ENCODE peak calls at places on chromosomes 3 and 15, in four cellular contexts. F is SK-N-SH, E is GM12878, N is K562. L is an unnamed sample.

GRCh38 chr3:89278305-89278704 is 170.9 kb downstream of the EPHA3 start:
- DNase-seq in E (no peak), F (no peak), N (no peak), L (peak)

GRCh38 chr3:185880600-185880999 is 55.8 kb upstream of the IGF2BP2 start:
- DNase-seq in N (no peak), E (no peak), F (no peak), L (no peak)

GRCh38 chr3:48464713-48465221 is 18.2 kb downstream of the ATRIP start:
- DNase-seq in E (no peak), F (no peak), N (no peak), L (no peak)

GRCh38 chr15:40754574-40754882 is 526 bp downstream of the RMDN3 start:
- DNase-seq in F (peak), E (no peak), N (no peak), L (no peak)

GRCh38 chr15:85503151-85503797 is 122.9 kb downstream of the AKAP13 start:
- DNase-seq in N (no peak), E (no peak), F (no peak), L (no peak)

GRCh38 chr3:170044795-170045244 is 7.0 kb downstream of the GPR160 start:
- DNase-seq in N (no peak), E (peak), F (no peak), L (no peak)

GRCh38 chr3:69088033-69088432 is 3.3 kb downstream of the ARL6IP5 start:
- DNase-seq in F (no peak), N (no peak), E (no peak), L (no peak)

GRCh38 chr3:113205481-113205880 is 5.9 kb upstream of the BOC start:
- DNase-seq in E (no peak), N (no peak), F (no peak), L (no peak)

GRCh38 chr3:40309925-40310635 is 573 bp downstream of the EIF1B start:
- DNase-seq in N (peak), E (no peak), F (peak), L (peak)

GRCh38 chr15:89912674-89913396 is at the start of gene ARPIN:
- DNase-seq in E (no peak), N (no peak), F (peak), L (peak)

GRCh38 chr3:43286886-43287301 is 554 bp downstream of the SNRK start:
- DNase-seq in N (peak), F (peak), E (no peak), L (no peak)

GRCh38 chr15:86743283-86743903 is 663.7 kb downstream of the AGBL1 start:
- DNase-seq in N (no peak), E (no peak), F (peak), L (peak)

GRCh38 chr3:101845405-101845804 is 3.9 kb upstream of the NFKBIZ start:
- DNase-seq in N (no peak), E (no peak), F (no peak), L (no peak)

GRCh38 chr15:72195101-72195511 is 2.5 kb downstream of the GRAMD2A start:
- DNase-seq in F (no peak), E (no peak), N (peak), L (no peak)

GRCh38 chr15:85642693-85643058 is 152.0 kb downstream of the KLHL25 start:
- DNase-seq in E (no peak), N (no peak), F (no peak), L (no peak)

GRCh38 chr15:74470631-74471396 is 9.9 kb upstream of the UBL7 start:
- DNase-seq in F (no peak), N (no peak), E (no peak), L (no peak)

GRCh38 chr15:80878242-80878866 is 99.2 kb downstream of the CEMIP start:
- DNase-seq in E (no peak), N (no peak), F (no peak), L (no peak)

GRCh38 chr3:46946416-46946815 is 30.1 kb downstream of the CCDC12 start:
- DNase-seq in N (no peak), F (no peak), E (no peak), L (no peak)

GRCh38 chr15:74616020-74616939 is 644 bp downstream of the CLK3 start:
- DNase-seq in F (peak), N (peak), E (no peak), L (peak)

GRCh38 chr3:17194116-17194515 is 309.4 kb downstream of the PLCL2 start:
- DNase-seq in E (no peak), F (no peak), N (no peak), L (no peak)

GRCh38 chr3:61250784-61251173 is 473 bp downstream of the FHIT start:
- DNase-seq in F (peak), N (peak), E (peak), L (peak)

GRCh38 chr15:70289191-70289955 is 191.7 kb upstream of the TLE3 start:
- DNase-seq in N (no peak), F (no peak), E (no peak), L (no peak)

GRCh38 chr15:40379853-40380252 is 2.7 kb upstream of the KNSTRN start:
- DNase-seq in F (no peak), N (peak), E (no peak), L (peak)

GRCh38 chr3:115792206-115792955 is 169.1 kb downstream of the GAP43 start:
- DNase-seq in E (no peak), N (no peak), F (no peak), L (peak)

GRCh38 chr3:22938739-22939138 is 264.4 kb upstream of the UBE2E2 start:
- DNase-seq in N (no peak), F (no peak), E (no peak), L (no peak)

GRCh38 chr3:133583396-133583795 is 9.9 kb downstream of the CDV3 start:
- DNase-seq in E (no peak), N (no peak), F (no peak), L (no peak)

GRCh38 chr15:94125131-94125530 is 106.2 kb upstream of the MCTP2 start:
- DNase-seq in N (no peak), F (no peak), E (no peak), L (no peak)

GRCh38 chr3:49668861-49669260 is 5.3 kb upstream of the APEH start:
- DNase-seq in E (no peak), N (no peak), F (no peak), L (peak)

GRCh38 chr3:125107861-125108567 is 52.2 kb upstream of the HEG1 start:
- DNase-seq in E (peak), N (no peak), F (no peak), L (no peak)

GRCh38 chr3:143825513-143825912 is 22.8 kb downstream of the SLC9A9 start:
- DNase-seq in F (no peak), E (peak), N (no peak), L (no peak)

GRCh38 chr15:98958918-98959639 is 48.5 kb downstream of the PGPEP1L start:
- DNase-seq in F (no peak), N (no peak), E (no peak), L (no peak)

GRCh38 chr15:83127547-83128150 is 20.2 kb downstream of the TM6SF1 start:
- DNase-seq in N (no peak), E (no peak), F (no peak), L (no peak)

GRCh38 chr3:187150599-187150998 is 11.3 kb upstream of the RPL39L start:
- DNase-seq in E (no peak), N (no peak), F (no peak), L (peak)

DNA sequence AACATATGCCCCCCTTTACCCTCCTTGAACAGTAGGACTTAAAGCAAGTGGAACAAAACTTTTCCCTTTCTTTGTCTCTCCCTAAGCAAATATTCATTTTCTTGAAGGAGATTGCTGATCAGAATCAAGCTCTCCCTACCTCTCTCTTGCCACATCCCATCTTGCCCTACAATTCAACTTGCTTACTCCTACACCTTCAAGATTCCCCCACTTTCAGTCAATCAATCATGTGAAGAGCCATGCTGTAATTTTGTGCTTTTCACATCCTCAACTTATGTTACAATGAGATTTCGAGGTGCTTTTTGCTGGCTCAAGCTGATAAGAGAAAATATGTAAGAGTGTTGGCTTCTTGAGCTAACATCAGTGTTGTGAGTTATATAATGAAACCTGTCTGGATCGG is 662.9 kb downstream of the NLGN1 start:
- DNase-seq in N (no peak), F (no peak), E (no peak), L (no peak)
- TF ChIP-seq EP300 in N (no peak), F (no peak), E (no peak), L (no peak)

DNA sequence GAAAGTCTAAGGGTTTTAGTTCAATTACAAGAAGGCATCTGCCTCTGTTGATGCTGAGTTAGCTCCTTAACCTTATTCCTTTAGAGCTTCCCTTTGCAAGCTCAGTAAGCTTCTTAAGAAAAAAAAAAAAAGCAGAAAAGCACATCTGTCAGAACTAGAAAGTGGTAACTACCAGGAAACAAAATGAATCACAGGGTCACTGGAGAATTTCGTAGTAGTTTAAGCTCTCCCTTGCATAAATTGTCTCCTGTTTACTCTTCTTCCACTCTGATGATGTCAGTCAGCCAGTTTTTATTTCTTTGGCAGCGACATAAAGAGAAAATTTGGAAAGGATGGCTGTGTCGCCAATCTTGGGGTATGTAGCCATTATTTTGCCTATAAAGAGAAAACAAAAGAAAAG is 3.1 kb upstream of the GABRR3 start:
- DNase-seq in E (no peak), F (no peak), N (no peak), L (no peak)
- TF ChIP-seq FOXM1 in E (no peak), F (no peak), N (no peak), L (no peak)

DNA sequence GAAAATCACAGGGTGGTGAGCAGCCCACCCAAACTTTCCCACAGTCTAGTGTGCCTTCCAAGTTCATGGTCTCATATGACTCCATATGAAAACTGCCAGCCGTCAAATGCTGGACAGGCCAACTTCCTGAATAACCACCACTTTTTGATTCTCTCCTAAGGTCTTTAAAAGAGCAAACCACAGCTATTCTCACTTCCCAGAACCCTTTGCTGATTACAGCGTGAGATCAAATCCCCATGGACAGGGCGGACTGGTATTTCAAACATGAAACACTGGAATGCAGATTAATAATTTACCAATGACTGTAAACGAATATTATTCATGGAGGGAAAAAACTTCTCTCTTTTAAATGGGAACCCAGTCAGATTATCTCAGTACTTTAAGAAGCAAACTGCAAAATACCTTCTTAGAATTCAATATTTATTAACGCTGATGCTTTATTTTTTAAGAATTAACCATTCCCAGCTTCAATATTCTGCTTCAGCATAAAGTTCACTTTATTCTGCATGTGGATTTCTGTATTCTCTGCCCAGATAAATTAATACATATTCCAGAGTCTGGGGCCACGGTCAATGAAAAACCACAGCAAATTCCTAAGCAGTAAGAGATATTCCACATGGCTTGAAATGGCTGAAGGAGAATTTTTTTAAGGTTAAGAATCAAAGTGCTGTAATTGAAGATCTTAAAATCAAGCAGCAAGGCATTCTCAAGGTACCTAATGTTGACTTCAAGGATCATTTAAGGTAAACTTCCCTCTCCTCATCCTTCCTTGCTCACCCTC is 42.9 kb downstream of the MYO1E start:
- DNase-seq in N (no peak), F (no peak), E (no peak), L (peak)
- TF ChIP-seq EP300 in N (no peak), F (no peak), E (no peak), L (no peak)

DNA sequence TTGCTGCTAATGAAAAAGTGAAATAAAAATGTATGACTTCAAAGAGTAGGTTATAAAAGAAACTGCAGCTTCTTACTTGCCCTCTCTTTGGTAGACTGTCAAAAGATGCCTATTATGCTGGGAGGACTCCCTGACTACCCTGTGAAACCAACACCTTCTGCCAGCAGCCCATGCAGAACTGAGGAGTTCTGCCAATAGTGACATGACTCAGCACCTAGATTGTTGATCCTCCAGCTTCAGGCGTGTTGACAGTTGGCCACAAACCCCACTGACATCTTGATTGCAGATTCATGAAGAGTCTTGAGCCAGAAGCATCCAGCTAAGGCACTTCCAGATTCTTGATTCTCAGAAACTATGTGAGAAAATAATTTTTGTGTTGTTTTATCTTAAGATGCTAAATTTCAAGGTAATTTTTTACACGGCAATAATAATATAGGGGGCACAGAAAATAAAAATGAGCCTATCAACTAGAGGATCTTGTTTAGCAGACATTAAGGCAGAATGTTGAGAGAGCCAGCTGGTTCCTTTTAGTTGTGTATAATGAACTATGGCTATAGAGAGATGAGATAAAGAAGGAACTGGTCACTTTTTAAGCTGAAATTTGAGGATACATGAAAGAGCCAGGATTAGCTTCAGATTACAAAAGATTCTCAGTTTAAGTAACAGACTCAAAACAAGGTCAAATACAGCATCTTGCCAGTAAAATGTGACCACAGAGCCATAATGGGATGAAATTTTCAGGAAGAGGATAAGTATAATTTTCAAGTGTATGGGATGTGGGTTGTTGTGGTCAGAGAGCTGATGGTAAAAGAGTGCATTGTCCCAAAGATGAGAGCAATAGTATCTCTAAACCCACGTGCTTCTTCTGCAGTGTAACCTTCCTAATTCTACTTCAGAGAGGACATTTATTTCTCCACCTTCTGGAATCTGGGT is 588.7 kb upstream of the CBLB start:
- DNase-seq in N (peak), E (peak), F (no peak), L (no peak)
- TF ChIP-seq FOXM1 in N (no peak), E (no peak), F (no peak), L (no peak)

DNA sequence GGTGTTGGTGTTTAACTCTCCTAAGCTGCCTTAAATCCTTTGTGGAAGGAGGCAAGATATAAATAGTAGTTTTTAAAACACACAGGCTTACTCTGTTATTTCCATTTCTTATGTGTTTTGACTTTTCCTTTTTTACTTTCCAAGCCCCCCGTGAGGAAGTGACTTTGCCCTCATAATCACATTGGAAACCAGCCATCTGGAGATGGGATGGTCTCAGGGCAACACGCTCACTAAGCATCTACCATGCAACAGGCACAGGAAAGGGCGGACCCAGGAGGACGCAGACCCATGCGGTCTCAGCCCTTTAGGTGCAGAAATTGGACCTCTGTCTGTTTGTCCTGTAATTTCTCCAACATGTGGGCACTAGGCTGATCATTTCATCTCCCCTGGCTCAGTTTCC is 115.7 kb downstream of the PDZRN3 start:
- DNase-seq in E (no peak), F (no peak), N (no peak), L (no peak)
- TF ChIP-seq EP300 in E (no peak), F (no peak), N (no peak), L (no peak)

GRCh38 chr3:184732133-184732532 is 20.3 kb upstream of the MAGEF1 start:
- DNase-seq in F (no peak), N (no peak), E (no peak), L (no peak)
- TF ChIP-seq FOXM1 in F (no peak), N (no peak), E (no peak), L (no peak)

GRCh38 chr15:36756707-36757106 is 177.3 kb downstream of the CDIN1 start:
- DNase-seq in E (no peak), N (no peak), F (no peak), L (no peak)
- TF ChIP-seq EP300 in E (no peak), N (no peak), F (no peak), L (no peak)

GRCh38 chr3:194986208-194987043 is 284.5 kb downstream of the XXYLT1 start:
- DNase-seq in F (no peak), E (no peak), N (no peak), L (peak)
- TF ChIP-seq FOXM1 in F (no peak), E (no peak), N (no peak), L (no peak)